ENCODE peak calls at places on chromosomes 4 and X, in five cellular contexts. One of them, this sample, is unnamed.
A peak's percentile ranks its signal among the peaks of the same experiment; 100 is the strongest.

GRCh38 chr4:88706574-88706973 is 8.9 kb upstream of the NAP1L5 start:
- DNase-seq in hepatocyte: peak; percentile 58
- DNase-seq in fibroblast of lung: peak; percentile 82
- DNase-seq in CD4-positive, alpha-beta memory T cell: no peak
- DNase-seq in endodermal cell: peak; percentile 62
- DNase-seq in this sample: peak; percentile 52

GRCh38 chrX:107674480-107675364 is 46.4 kb downstream of the PRPS1 start:
- DNase-seq in hepatocyte: peak; percentile 72
- DNase-seq in fibroblast of lung: peak; percentile 96
- DNase-seq in CD4-positive, alpha-beta memory T cell: no peak
- DNase-seq in endodermal cell: peak; percentile 13
- DNase-seq in this sample: peak; percentile 83

GRCh38 chr4:185358514-185359433 is 37.0 kb downstream of the LRP2BP start:
- DNase-seq in hepatocyte: no peak
- DNase-seq in fibroblast of lung: peak; percentile 51
- DNase-seq in CD4-positive, alpha-beta memory T cell: no peak
- DNase-seq in endodermal cell: no peak
- DNase-seq in this sample: peak; percentile 19

GRCh38 chrX:129875669-129876068 is 30.3 kb upstream of the UTP14A start:
- DNase-seq in hepatocyte: no peak
- DNase-seq in fibroblast of lung: peak; percentile 70
- DNase-seq in CD4-positive, alpha-beta memory T cell: no peak
- DNase-seq in endodermal cell: no peak
- DNase-seq in this sample: peak; percentile 73

GRCh38 chr4:65340382-65341109 is 329.7 kb downstream of the EPHA5 start:
- DNase-seq in hepatocyte: no peak
- DNase-seq in fibroblast of lung: no peak
- DNase-seq in CD4-positive, alpha-beta memory T cell: no peak
- DNase-seq in endodermal cell: no peak
- DNase-seq in this sample: no peak

GRCh38 chr4:137664416-137664815 is 132.1 kb upstream of the PCDH18 start:
- DNase-seq in hepatocyte: no peak
- DNase-seq in fibroblast of lung: no peak
- DNase-seq in CD4-positive, alpha-beta memory T cell: no peak
- DNase-seq in endodermal cell: no peak
- DNase-seq in this sample: no peak

GRCh38 chr4:102076622-102077021 is 268.7 kb downstream of the SLC39A8 start:
- DNase-seq in hepatocyte: no peak
- DNase-seq in fibroblast of lung: no peak
- DNase-seq in CD4-positive, alpha-beta memory T cell: no peak
- DNase-seq in endodermal cell: no peak
- DNase-seq in this sample: no peak

GRCh38 chr4:154595807-154596206 is 5.3 kb upstream of the FGA start:
- DNase-seq in hepatocyte: peak; percentile 27
- DNase-seq in fibroblast of lung: peak; percentile 28
- DNase-seq in CD4-positive, alpha-beta memory T cell: no peak
- DNase-seq in endodermal cell: no peak
- DNase-seq in this sample: no peak

GRCh38 chr4:108219998-108220397 is 51.3 kb upstream of the LEF1 start:
- DNase-seq in hepatocyte: no peak
- DNase-seq in fibroblast of lung: no peak
- DNase-seq in CD4-positive, alpha-beta memory T cell: no peak
- DNase-seq in endodermal cell: no peak
- DNase-seq in this sample: no peak

GRCh38 chr4:102687373-102687981 is 73.3 kb downstream of the MANBA start:
- DNase-seq in hepatocyte: no peak
- DNase-seq in fibroblast of lung: no peak
- DNase-seq in CD4-positive, alpha-beta memory T cell: no peak
- DNase-seq in endodermal cell: no peak
- DNase-seq in this sample: no peak

GRCh38 chrX:140944710-140945109 is 57.7 kb upstream of the SPANXB1 start:
- DNase-seq in hepatocyte: no peak
- DNase-seq in fibroblast of lung: no peak
- DNase-seq in CD4-positive, alpha-beta memory T cell: no peak
- DNase-seq in endodermal cell: no peak
- DNase-seq in this sample: no peak

GRCh38 chr4:86554641-86555040 is 39.5 kb upstream of the PTPN13 start:
- DNase-seq in hepatocyte: no peak
- DNase-seq in fibroblast of lung: no peak
- DNase-seq in CD4-positive, alpha-beta memory T cell: peak; percentile 21
- DNase-seq in endodermal cell: no peak
- DNase-seq in this sample: peak; percentile 7

GRCh38 chrX:24647257-24648058 is at the start of gene PCYT1B:
- DNase-seq in hepatocyte: peak; percentile 86
- DNase-seq in fibroblast of lung: peak; percentile 68
- DNase-seq in CD4-positive, alpha-beta memory T cell: peak; percentile 47
- DNase-seq in endodermal cell: peak; percentile 98
- DNase-seq in this sample: peak; percentile 30

GRCh38 chrX:54447461-54447860 is 7.3 kb downstream of the TSR2 start:
- DNase-seq in hepatocyte: peak; percentile 13
- DNase-seq in fibroblast of lung: peak; percentile 2
- DNase-seq in CD4-positive, alpha-beta memory T cell: no peak
- DNase-seq in endodermal cell: peak; percentile 71
- DNase-seq in this sample: peak; percentile 21

GRCh38 chrX:119647552-119648420 is 41.6 kb upstream of the NKRF start:
- DNase-seq in hepatocyte: no peak
- DNase-seq in fibroblast of lung: no peak
- DNase-seq in CD4-positive, alpha-beta memory T cell: peak; percentile 52
- DNase-seq in endodermal cell: no peak
- DNase-seq in this sample: no peak

GRCh38 chr4:9859774-9860173 is 78.3 kb downstream of the DRD5 start:
- DNase-seq in hepatocyte: no peak
- DNase-seq in fibroblast of lung: no peak
- DNase-seq in CD4-positive, alpha-beta memory T cell: no peak
- DNase-seq in endodermal cell: no peak
- DNase-seq in this sample: no peak

GRCh38 chrX:34918856-34919255 is 23.7 kb upstream of the FAM47B start:
- DNase-seq in hepatocyte: peak; percentile 66
- DNase-seq in fibroblast of lung: peak; percentile 69
- DNase-seq in CD4-positive, alpha-beta memory T cell: no peak
- DNase-seq in endodermal cell: peak; percentile 70
- DNase-seq in this sample: peak; percentile 58

GRCh38 chr4:19982556-19982955 is 269.1 kb upstream of the SLIT2 start:
- DNase-seq in hepatocyte: no peak
- DNase-seq in fibroblast of lung: peak; percentile 72
- DNase-seq in CD4-positive, alpha-beta memory T cell: no peak
- DNase-seq in endodermal cell: no peak
- DNase-seq in this sample: peak; percentile 83

GRCh38 chr4:8911311-8912088 is 39.9 kb upstream of the HMX1 start:
- DNase-seq in hepatocyte: peak; percentile 15
- DNase-seq in fibroblast of lung: no peak
- DNase-seq in CD4-positive, alpha-beta memory T cell: no peak
- DNase-seq in endodermal cell: peak; percentile 45
- DNase-seq in this sample: peak; percentile 25

GRCh38 chr4:77586953-77587383 is 18.7 kb upstream of the CXCL13 start:
- DNase-seq in hepatocyte: no peak
- DNase-seq in fibroblast of lung: no peak
- DNase-seq in CD4-positive, alpha-beta memory T cell: peak; percentile 12
- DNase-seq in endodermal cell: no peak
- DNase-seq in this sample: no peak

GRCh38 chrX:3119376-3119775 is 78.1 kb downstream of the ARSF start:
- DNase-seq in hepatocyte: no peak
- DNase-seq in fibroblast of lung: no peak
- DNase-seq in CD4-positive, alpha-beta memory T cell: no peak
- DNase-seq in endodermal cell: no peak
- DNase-seq in this sample: no peak

GRCh38 chr4:15451181-15451865 is 18.4 kb upstream of the CC2D2A start:
- DNase-seq in hepatocyte: no peak
- DNase-seq in fibroblast of lung: peak; percentile 62
- DNase-seq in CD4-positive, alpha-beta memory T cell: no peak
- DNase-seq in endodermal cell: no peak
- DNase-seq in this sample: peak; percentile 60

GRCh38 chr4:108345862-108346530 is 177.3 kb upstream of the LEF1 start:
- DNase-seq in hepatocyte: no peak
- DNase-seq in fibroblast of lung: no peak
- DNase-seq in CD4-positive, alpha-beta memory T cell: no peak
- DNase-seq in endodermal cell: no peak
- DNase-seq in this sample: no peak

GRCh38 chr4:123359449-123360306 is 36.9 kb upstream of the SPRY1 start:
- DNase-seq in hepatocyte: no peak
- DNase-seq in fibroblast of lung: no peak
- DNase-seq in CD4-positive, alpha-beta memory T cell: no peak
- DNase-seq in endodermal cell: peak; percentile 36
- DNase-seq in this sample: no peak

GRCh38 chr4:7524064-7524682 is 89.4 kb upstream of the PSAPL1 start:
- DNase-seq in hepatocyte: no peak
- DNase-seq in fibroblast of lung: no peak
- DNase-seq in CD4-positive, alpha-beta memory T cell: no peak
- DNase-seq in endodermal cell: no peak
- DNase-seq in this sample: no peak

GRCh38 chr4:162017863-162018262 is 145.9 kb downstream of the FSTL5 start:
- DNase-seq in hepatocyte: no peak
- DNase-seq in fibroblast of lung: no peak
- DNase-seq in CD4-positive, alpha-beta memory T cell: no peak
- DNase-seq in endodermal cell: peak; percentile 44
- DNase-seq in this sample: no peak

GRCh38 chrX:19791562-19791961 is 95.8 kb downstream of the SH3KBP1 start:
- DNase-seq in hepatocyte: no peak
- DNase-seq in fibroblast of lung: peak; percentile 9
- DNase-seq in CD4-positive, alpha-beta memory T cell: peak; percentile 30
- DNase-seq in endodermal cell: no peak
- DNase-seq in this sample: peak; percentile 20

GRCh38 chrX:7582191-7582590 is 260.8 kb upstream of the VCX start:
- DNase-seq in hepatocyte: no peak
- DNase-seq in fibroblast of lung: no peak
- DNase-seq in CD4-positive, alpha-beta memory T cell: no peak
- DNase-seq in endodermal cell: no peak
- DNase-seq in this sample: no peak

GRCh38 chr4:107733431-107733925 is 13.4 kb upstream of the PAPSS1 start:
- DNase-seq in hepatocyte: no peak
- DNase-seq in fibroblast of lung: no peak
- DNase-seq in CD4-positive, alpha-beta memory T cell: no peak
- DNase-seq in endodermal cell: no peak
- DNase-seq in this sample: no peak

GRCh38 chr4:16043820-16044554 is 39.8 kb downstream of the PROM1 start:
- DNase-seq in hepatocyte: peak; percentile 38
- DNase-seq in fibroblast of lung: no peak
- DNase-seq in CD4-positive, alpha-beta memory T cell: no peak
- DNase-seq in endodermal cell: no peak
- DNase-seq in this sample: no peak

GRCh38 chrX:23494741-23495140 is 160.1 kb downstream of the PTCHD1 start:
- DNase-seq in hepatocyte: no peak
- DNase-seq in fibroblast of lung: no peak
- DNase-seq in CD4-positive, alpha-beta memory T cell: no peak
- DNase-seq in endodermal cell: no peak
- DNase-seq in this sample: no peak

GRCh38 chrX:15737188-15737956 is 698 bp upstream of the CA5B start:
- DNase-seq in hepatocyte: peak; percentile 14
- DNase-seq in fibroblast of lung: no peak
- DNase-seq in CD4-positive, alpha-beta memory T cell: peak; percentile 15
- DNase-seq in endodermal cell: no peak
- DNase-seq in this sample: no peak

GRCh38 chr4:186904104-186904503 is 180.4 kb upstream of the FAT1 start:
- DNase-seq in hepatocyte: peak; percentile 16
- DNase-seq in fibroblast of lung: peak; percentile 80
- DNase-seq in CD4-positive, alpha-beta memory T cell: no peak
- DNase-seq in endodermal cell: no peak
- DNase-seq in this sample: peak; percentile 84

GRCh38 chr4:186144596-186145569 is 40.4 kb downstream of the FAM149A start:
- DNase-seq in hepatocyte: peak; percentile 80
- DNase-seq in fibroblast of lung: peak; percentile 51
- DNase-seq in CD4-positive, alpha-beta memory T cell: no peak
- DNase-seq in endodermal cell: peak; percentile 91
- DNase-seq in this sample: peak; percentile 65

GRCh38 chrX:9704876-9705465 is 60.7 kb downstream of the GPR143 start:
- DNase-seq in hepatocyte: no peak
- DNase-seq in fibroblast of lung: no peak
- DNase-seq in CD4-positive, alpha-beta memory T cell: no peak
- DNase-seq in endodermal cell: no peak
- DNase-seq in this sample: no peak
- H3K4me3 ChIP-seq in hepatocyte: no peak overlapping the region
- H3K4me3 ChIP-seq in fibroblast of lung: no peak overlapping the region
- H3K4me3 ChIP-seq in CD4-positive, alpha-beta memory T cell: no peak overlapping the region
- H3K4me3 ChIP-seq in endodermal cell: no peak overlapping the region
- H3K4me3 ChIP-seq in this sample: no peak overlapping the region

GRCh38 chr4:24795666-24796381 is 451 bp downstream of the SOD3 start:
- DNase-seq in hepatocyte: no peak
- DNase-seq in fibroblast of lung: no peak
- DNase-seq in CD4-positive, alpha-beta memory T cell: no peak
- DNase-seq in endodermal cell: no peak
- DNase-seq in this sample: no peak
- H3K4me3 ChIP-seq in hepatocyte: no peak overlapping the region
- H3K4me3 ChIP-seq in fibroblast of lung: peak overlapping the region; percentile 71
- H3K4me3 ChIP-seq in CD4-positive, alpha-beta memory T cell: no peak overlapping the region
- H3K4me3 ChIP-seq in endodermal cell: peak overlapping the region; percentile 69
- H3K4me3 ChIP-seq in this sample: peak overlapping the region; percentile 66

GRCh38 chrX:12304261-12304660 is 166.0 kb downstream of the FRMPD4 start:
- DNase-seq in hepatocyte: no peak
- DNase-seq in fibroblast of lung: peak; percentile 19
- DNase-seq in CD4-positive, alpha-beta memory T cell: no peak
- DNase-seq in endodermal cell: no peak
- DNase-seq in this sample: peak; percentile 50

GRCh38 chrX:12307961-12308360 is 169.7 kb downstream of the FRMPD4 start:
- DNase-seq in hepatocyte: no peak
- DNase-seq in fibroblast of lung: no peak
- DNase-seq in CD4-positive, alpha-beta memory T cell: no peak
- DNase-seq in endodermal cell: no peak
- DNase-seq in this sample: no peak

GRCh38 chrX:12309733-12310054 is 171.4 kb downstream of the FRMPD4 start:
- DNase-seq in hepatocyte: no peak
- DNase-seq in fibroblast of lung: no peak
- DNase-seq in CD4-positive, alpha-beta memory T cell: no peak
- DNase-seq in endodermal cell: peak; percentile 72
- DNase-seq in this sample: no peak

GRCh38 chrX:12309040-12309732 is 170.9 kb downstream of the FRMPD4 start:
- DNase-seq in hepatocyte: no peak
- DNase-seq in fibroblast of lung: no peak
- DNase-seq in CD4-positive, alpha-beta memory T cell: no peak
- DNase-seq in endodermal cell: no peak
- DNase-seq in this sample: no peak

GRCh38 chrX:12308420-12308819 is 170.1 kb downstream of the FRMPD4 start:
- DNase-seq in hepatocyte: no peak
- DNase-seq in fibroblast of lung: no peak
- DNase-seq in CD4-positive, alpha-beta memory T cell: no peak
- DNase-seq in endodermal cell: no peak
- DNase-seq in this sample: no peak
- H3K4me3 ChIP-seq in hepatocyte: no peak overlapping the region
- H3K4me3 ChIP-seq in fibroblast of lung: no peak overlapping the region
- H3K4me3 ChIP-seq in CD4-positive, alpha-beta memory T cell: no peak overlapping the region
- H3K4me3 ChIP-seq in endodermal cell: no peak overlapping the region
- H3K4me3 ChIP-seq in this sample: no peak overlapping the region

GRCh38 chr4:127624176-127624575 is 8.6 kb upstream of the INTU start:
- DNase-seq in hepatocyte: no peak
- DNase-seq in fibroblast of lung: no peak
- DNase-seq in CD4-positive, alpha-beta memory T cell: no peak
- DNase-seq in endodermal cell: no peak
- DNase-seq in this sample: peak; percentile 4

GRCh38 chr4:127623755-127624087 is 9.0 kb upstream of the INTU start:
- DNase-seq in hepatocyte: peak; percentile 10
- DNase-seq in fibroblast of lung: peak; percentile 48
- DNase-seq in CD4-positive, alpha-beta memory T cell: no peak
- DNase-seq in endodermal cell: no peak
- DNase-seq in this sample: peak; percentile 73

GRCh38 chr4:127618427-127618826 is 14.3 kb upstream of the INTU start:
- DNase-seq in hepatocyte: no peak
- DNase-seq in fibroblast of lung: no peak
- DNase-seq in CD4-positive, alpha-beta memory T cell: no peak
- DNase-seq in endodermal cell: no peak
- DNase-seq in this sample: no peak

GRCh38 chr4:127622621-127622922 is 10.2 kb upstream of the INTU start:
- DNase-seq in hepatocyte: no peak
- DNase-seq in fibroblast of lung: no peak
- DNase-seq in CD4-positive, alpha-beta memory T cell: no peak
- DNase-seq in endodermal cell: no peak
- DNase-seq in this sample: no peak

GRCh38 chr4:127622923-127623754 is 9.6 kb upstream of the INTU start:
- DNase-seq in hepatocyte: peak; percentile 73
- DNase-seq in fibroblast of lung: peak; percentile 40
- DNase-seq in CD4-positive, alpha-beta memory T cell: no peak
- DNase-seq in endodermal cell: peak; percentile 94
- DNase-seq in this sample: peak; percentile 32
- H3K4me3 ChIP-seq in hepatocyte: peak overlapping the region; percentile 49
- H3K4me3 ChIP-seq in fibroblast of lung: peak overlapping the region; percentile 71
- H3K4me3 ChIP-seq in CD4-positive, alpha-beta memory T cell: no peak overlapping the region
- H3K4me3 ChIP-seq in endodermal cell: peak overlapping the region; percentile 77
- H3K4me3 ChIP-seq in this sample: peak overlapping the region; percentile 61